ENCODE peak calls at places on chromosomes 4 and X, in ten cellular contexts. One of them, this sample, is unnamed.

GRCh38 chr4:92270908-92271307 is 32.9 kb upstream of the GRID2 start:
- DNase-seq in lower leg skin: no peak
- DNase-seq in IMR-90: no peak
- DNase-seq in gastrocnemius medialis: no peak
- DNase-seq in upper lobe of left lung: no peak
- DNase-seq in breast epithelium: no peak
- DNase-seq in thyroid gland: no peak
- DNase-seq in suprapubic skin: no peak
- DNase-seq in right lobe of liver: no peak
- DNase-seq in stomach: no peak
- DNase-seq in this sample: no peak

GRCh38 chr4:155248002-155248896 is 39.8 kb downstream of the NPY2R start:
- DNase-seq in lower leg skin: no peak
- DNase-seq in IMR-90: no peak
- DNase-seq in gastrocnemius medialis: no peak
- DNase-seq in upper lobe of left lung: no peak
- DNase-seq in breast epithelium: no peak
- DNase-seq in thyroid gland: no peak
- DNase-seq in suprapubic skin: no peak
- DNase-seq in right lobe of liver: no peak
- DNase-seq in stomach: no peak
- DNase-seq in this sample: no peak

GRCh38 chr4:2250764-2251072 is 8.8 kb upstream of the HAUS3 start:
- DNase-seq in lower leg skin: peak; percentile 83
- DNase-seq in IMR-90: no peak
- DNase-seq in gastrocnemius medialis: no peak
- DNase-seq in upper lobe of left lung: peak; percentile 17
- DNase-seq in breast epithelium: peak; percentile 16
- DNase-seq in thyroid gland: no peak
- DNase-seq in suprapubic skin: no peak
- DNase-seq in right lobe of liver: no peak
- DNase-seq in stomach: no peak
- DNase-seq in this sample: peak; percentile 71

GRCh38 chrX:129726307-129727111 is 12.3 kb upstream of the XPNPEP2 start:
- DNase-seq in lower leg skin: peak; percentile 87
- DNase-seq in IMR-90: peak; percentile 69
- DNase-seq in gastrocnemius medialis: peak; percentile 37
- DNase-seq in upper lobe of left lung: peak; percentile 43
- DNase-seq in breast epithelium: peak; percentile 24
- DNase-seq in thyroid gland: peak; percentile 59
- DNase-seq in suprapubic skin: no peak
- DNase-seq in right lobe of liver: peak; percentile 59
- DNase-seq in stomach: peak; percentile 65
- DNase-seq in this sample: no peak

GRCh38 chr4:176849076-176849475 is 56.4 kb upstream of the VEGFC start:
- DNase-seq in lower leg skin: no peak
- DNase-seq in IMR-90: no peak
- DNase-seq in gastrocnemius medialis: no peak
- DNase-seq in upper lobe of left lung: no peak
- DNase-seq in breast epithelium: no peak
- DNase-seq in thyroid gland: no peak
- DNase-seq in suprapubic skin: no peak
- DNase-seq in right lobe of liver: no peak
- DNase-seq in stomach: no peak
- DNase-seq in this sample: no peak

GRCh38 chrX:11064851-11065600 is 46.1 kb upstream of the HCCS start:
- DNase-seq in lower leg skin: no peak
- DNase-seq in IMR-90: peak; percentile 78
- DNase-seq in gastrocnemius medialis: no peak
- DNase-seq in upper lobe of left lung: no peak
- DNase-seq in breast epithelium: no peak
- DNase-seq in thyroid gland: peak; percentile 20
- DNase-seq in suprapubic skin: no peak
- DNase-seq in right lobe of liver: no peak
- DNase-seq in stomach: no peak
- DNase-seq in this sample: no peak

GRCh38 chr4:121790976-121791375 is 10.1 kb upstream of the EXOSC9 start:
- DNase-seq in lower leg skin: no peak
- DNase-seq in IMR-90: peak; percentile 40
- DNase-seq in gastrocnemius medialis: no peak
- DNase-seq in upper lobe of left lung: no peak
- DNase-seq in breast epithelium: no peak
- DNase-seq in thyroid gland: no peak
- DNase-seq in suprapubic skin: no peak
- DNase-seq in right lobe of liver: no peak
- DNase-seq in stomach: no peak
- DNase-seq in this sample: no peak

GRCh38 chr4:168021666-168022065 is 70.7 kb upstream of the ANXA10 start:
- DNase-seq in lower leg skin: no peak
- DNase-seq in IMR-90: peak; percentile 47
- DNase-seq in gastrocnemius medialis: no peak
- DNase-seq in upper lobe of left lung: no peak
- DNase-seq in breast epithelium: no peak
- DNase-seq in thyroid gland: no peak
- DNase-seq in suprapubic skin: no peak
- DNase-seq in right lobe of liver: no peak
- DNase-seq in stomach: no peak
- DNase-seq in this sample: no peak

GRCh38 chrX:154727418-154728323 is 23.2 kb downstream of the GAB3 start:
- DNase-seq in lower leg skin: peak; percentile 90
- DNase-seq in IMR-90: peak; percentile 77
- DNase-seq in gastrocnemius medialis: no peak
- DNase-seq in upper lobe of left lung: peak; percentile 64
- DNase-seq in breast epithelium: peak; percentile 78
- DNase-seq in thyroid gland: peak; percentile 65
- DNase-seq in suprapubic skin: peak; percentile 73
- DNase-seq in right lobe of liver: peak; percentile 60
- DNase-seq in stomach: no peak
- DNase-seq in this sample: no peak

GRCh38 chr4:184479516-184479950 is 5.2 kb upstream of the IRF2 start:
- DNase-seq in lower leg skin: no peak
- DNase-seq in IMR-90: no peak
- DNase-seq in gastrocnemius medialis: no peak
- DNase-seq in upper lobe of left lung: no peak
- DNase-seq in breast epithelium: no peak
- DNase-seq in thyroid gland: no peak
- DNase-seq in suprapubic skin: no peak
- DNase-seq in right lobe of liver: no peak
- DNase-seq in stomach: no peak
- DNase-seq in this sample: no peak

GRCh38 chrX:152072236-152072635 is 66.1 kb downstream of the MAGEA10 start:
- DNase-seq in lower leg skin: no peak
- DNase-seq in IMR-90: peak; percentile 0
- DNase-seq in gastrocnemius medialis: no peak
- DNase-seq in upper lobe of left lung: no peak
- DNase-seq in breast epithelium: no peak
- DNase-seq in thyroid gland: no peak
- DNase-seq in suprapubic skin: no peak
- DNase-seq in right lobe of liver: no peak
- DNase-seq in stomach: no peak
- DNase-seq in this sample: no peak

GRCh38 chrX:56503941-56504673 is 59.3 kb upstream of the UBQLN2 start:
- DNase-seq in lower leg skin: no peak
- DNase-seq in IMR-90: no peak
- DNase-seq in gastrocnemius medialis: no peak
- DNase-seq in upper lobe of left lung: no peak
- DNase-seq in breast epithelium: no peak
- DNase-seq in thyroid gland: no peak
- DNase-seq in suprapubic skin: no peak
- DNase-seq in right lobe of liver: no peak
- DNase-seq in stomach: no peak
- DNase-seq in this sample: no peak

GRCh38 chr4:118012142-118012541 is 22.1 kb upstream of the NDST3 start:
- DNase-seq in lower leg skin: no peak
- DNase-seq in IMR-90: peak; percentile 0
- DNase-seq in gastrocnemius medialis: no peak
- DNase-seq in upper lobe of left lung: no peak
- DNase-seq in breast epithelium: no peak
- DNase-seq in thyroid gland: no peak
- DNase-seq in suprapubic skin: no peak
- DNase-seq in right lobe of liver: no peak
- DNase-seq in stomach: no peak
- DNase-seq in this sample: no peak

GRCh38 chr4:77022581-77023133 is 53.1 kb downstream of the CCNI start:
- DNase-seq in lower leg skin: no peak
- DNase-seq in IMR-90: peak; percentile 81
- DNase-seq in gastrocnemius medialis: no peak
- DNase-seq in upper lobe of left lung: no peak
- DNase-seq in breast epithelium: no peak
- DNase-seq in thyroid gland: no peak
- DNase-seq in suprapubic skin: no peak
- DNase-seq in right lobe of liver: no peak
- DNase-seq in stomach: no peak
- DNase-seq in this sample: no peak

GRCh38 chr4:22014222-22014741 is 65.7 kb upstream of the KCNIP4 start:
- DNase-seq in lower leg skin: no peak
- DNase-seq in IMR-90: no peak
- DNase-seq in gastrocnemius medialis: no peak
- DNase-seq in upper lobe of left lung: no peak
- DNase-seq in breast epithelium: no peak
- DNase-seq in thyroid gland: no peak
- DNase-seq in suprapubic skin: no peak
- DNase-seq in right lobe of liver: no peak
- DNase-seq in stomach: no peak
- DNase-seq in this sample: no peak

GRCh38 chr4:170026253-170026991 is at the start of gene MFAP3L:
- DNase-seq in lower leg skin: peak; percentile 97
- DNase-seq in IMR-90: peak; percentile 84
- DNase-seq in gastrocnemius medialis: peak; percentile 84
- DNase-seq in upper lobe of left lung: peak; percentile 91
- DNase-seq in breast epithelium: peak; percentile 83
- DNase-seq in thyroid gland: peak; percentile 89
- DNase-seq in suprapubic skin: peak; percentile 90
- DNase-seq in right lobe of liver: peak; percentile 91
- DNase-seq in stomach: peak; percentile 92
- DNase-seq in this sample: peak; percentile 97
- TF ChIP-seq CTCF in lower leg skin: no peak
- TF ChIP-seq CTCF in IMR-90: peak; percentile 19
- TF ChIP-seq CTCF in gastrocnemius medialis: no peak
- TF ChIP-seq CTCF in upper lobe of left lung: peak; percentile 20
- TF ChIP-seq CTCF in breast epithelium: no peak
- TF ChIP-seq CTCF in thyroid gland: peak; percentile 31
- TF ChIP-seq CTCF in suprapubic skin: no peak
- TF ChIP-seq CTCF in right lobe of liver: no peak
- TF ChIP-seq CTCF in stomach: no peak
- TF ChIP-seq CTCF in this sample: no peak

DNA sequence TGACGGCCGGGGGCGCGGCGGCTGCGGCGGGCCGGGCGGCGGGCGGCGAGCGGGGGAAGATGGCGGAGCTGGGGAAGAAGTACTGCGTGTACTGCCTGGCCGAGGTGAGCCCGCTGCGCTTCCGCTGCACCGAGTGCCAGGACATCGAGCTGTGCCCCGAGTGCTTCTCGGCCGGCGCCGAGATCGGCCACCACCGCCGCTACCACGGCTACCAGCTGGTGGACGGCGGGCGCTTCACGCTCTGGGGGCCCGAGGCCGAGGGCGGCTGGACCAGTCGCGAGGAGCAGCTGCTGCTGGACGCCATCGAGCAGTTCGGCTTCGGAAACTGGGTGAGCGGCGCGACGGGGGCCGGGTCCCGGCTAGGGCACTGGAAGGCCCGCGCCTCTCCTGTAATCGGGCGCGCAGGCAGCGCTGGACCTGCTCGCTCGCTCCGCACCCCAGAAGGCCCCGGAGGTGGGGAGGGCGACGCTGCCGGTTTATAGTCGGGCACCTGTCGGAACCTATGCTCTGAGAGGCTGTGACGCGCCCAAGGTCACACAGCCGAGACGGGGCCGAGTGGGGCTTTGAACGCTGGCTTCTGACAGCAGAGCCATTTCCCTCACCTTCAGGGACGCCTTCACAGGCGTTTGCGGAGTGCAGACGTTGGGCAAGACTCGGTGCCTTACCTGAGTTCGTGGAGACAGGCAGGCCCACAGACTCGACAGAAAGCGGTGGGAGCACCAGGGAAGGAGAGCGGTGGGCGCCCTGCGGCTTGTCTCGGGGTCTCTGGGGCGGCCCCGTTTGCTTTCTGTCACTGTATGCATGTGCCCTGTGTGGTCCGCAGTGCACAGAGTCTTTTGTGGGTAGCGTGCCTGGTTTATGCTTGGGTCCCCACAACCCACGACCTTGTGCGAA is 596 bp downstream of the TADA2B start:
- DNase-seq in lower leg skin: peak; percentile 90
- DNase-seq in IMR-90: peak; percentile 38
- DNase-seq in gastrocnemius medialis: peak; percentile 54
- DNase-seq in upper lobe of left lung: peak; percentile 47
- DNase-seq in breast epithelium: no peak
- DNase-seq in thyroid gland: peak; percentile 42
- DNase-seq in suprapubic skin: no peak
- DNase-seq in right lobe of liver: peak; percentile 64
- DNase-seq in stomach: peak; percentile 53
- DNase-seq in this sample: peak; percentile 94
- TF ChIP-seq POLR2A in lower leg skin: no peak
- TF ChIP-seq POLR2A in IMR-90: no peak
- TF ChIP-seq POLR2A in gastrocnemius medialis: peak; percentile 57
- TF ChIP-seq POLR2A in upper lobe of left lung: peak; percentile 28
- TF ChIP-seq POLR2A in breast epithelium: no peak
- TF ChIP-seq POLR2A in thyroid gland: no peak
- TF ChIP-seq POLR2A in suprapubic skin: no peak
- TF ChIP-seq POLR2A in right lobe of liver: peak; percentile 12
- TF ChIP-seq POLR2A in stomach: no peak
- TF ChIP-seq POLR2A in this sample: no peak

DNA sequence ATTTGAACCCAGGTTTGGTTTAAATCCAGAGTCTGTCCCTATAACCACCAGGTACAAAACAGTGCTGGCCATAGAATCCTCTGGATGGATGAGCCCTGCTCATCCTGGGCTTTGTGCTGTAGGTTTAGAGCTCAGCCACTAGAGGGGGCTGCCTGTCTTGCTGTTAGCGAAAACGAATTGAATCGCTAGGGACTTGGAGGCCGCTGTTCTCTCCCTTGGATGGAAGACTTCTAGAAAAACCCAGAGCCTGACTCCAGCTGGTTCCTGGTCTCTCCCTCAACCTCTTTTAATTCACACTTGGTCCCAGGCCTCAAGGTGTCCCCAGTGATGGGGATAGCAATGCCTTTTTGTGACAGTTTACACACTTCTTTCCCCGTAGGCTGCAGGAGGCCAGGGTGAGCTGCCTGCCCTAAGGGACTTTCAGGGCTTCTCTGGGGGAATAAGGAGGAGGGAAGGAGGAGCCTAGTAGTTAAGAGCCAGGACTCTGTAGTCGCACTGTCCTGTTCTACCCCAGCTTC is 8.7 kb downstream of the RIPPLY1 start:
- DNase-seq in lower leg skin: no peak
- DNase-seq in IMR-90: peak; percentile 73
- DNase-seq in gastrocnemius medialis: peak; percentile 26
- DNase-seq in upper lobe of left lung: peak; percentile 61
- DNase-seq in breast epithelium: peak; percentile 34
- DNase-seq in thyroid gland: peak; percentile 45
- DNase-seq in suprapubic skin: no peak
- DNase-seq in right lobe of liver: peak; percentile 65
- DNase-seq in stomach: peak; percentile 56
- DNase-seq in this sample: no peak
- TF ChIP-seq CTCF in lower leg skin: no peak
- TF ChIP-seq CTCF in IMR-90: peak; percentile 87
- TF ChIP-seq CTCF in gastrocnemius medialis: peak; percentile 36
- TF ChIP-seq CTCF in upper lobe of left lung: peak; percentile 58
- TF ChIP-seq CTCF in breast epithelium: peak; percentile 45
- TF ChIP-seq CTCF in thyroid gland: peak; percentile 66
- TF ChIP-seq CTCF in suprapubic skin: peak; percentile 49
- TF ChIP-seq CTCF in right lobe of liver: peak; percentile 89
- TF ChIP-seq CTCF in stomach: peak; percentile 71
- TF ChIP-seq CTCF in this sample: peak; percentile 54

GRCh38 chr4:112636688-112637551 is at the start of the genes LARP7 and ZGRF1:
- DNase-seq in lower leg skin: peak; percentile 100
- DNase-seq in IMR-90: peak; percentile 99
- DNase-seq in gastrocnemius medialis: peak; percentile 98
- DNase-seq in upper lobe of left lung: peak; percentile 99
- DNase-seq in breast epithelium: peak; percentile 99
- DNase-seq in thyroid gland: peak; percentile 99
- DNase-seq in suprapubic skin: peak; percentile 99
- DNase-seq in right lobe of liver: peak; percentile 99
- DNase-seq in stomach: peak; percentile 99
- DNase-seq in this sample: peak; percentile 99
- TF ChIP-seq POLR2A in lower leg skin: no peak
- TF ChIP-seq POLR2A in IMR-90: peak; percentile 79
- TF ChIP-seq POLR2A in gastrocnemius medialis: peak; percentile 49
- TF ChIP-seq POLR2A in upper lobe of left lung: peak; percentile 44
- TF ChIP-seq POLR2A in breast epithelium: peak; percentile 8
- TF ChIP-seq POLR2A in thyroid gland: no peak
- TF ChIP-seq POLR2A in suprapubic skin: no peak
- TF ChIP-seq POLR2A in right lobe of liver: no peak
- TF ChIP-seq POLR2A in stomach: no peak
- TF ChIP-seq POLR2A in this sample: no peak